ENCODE peak calls at places on chromosomes 7 and 10, in eight cellular contexts. P is K562, S is GM23338, Z is GM12878, Y is HCT116, K is HepG2, G is upper lobe of left lung, J is Panc1. A is an unnamed sample.

GRCh38 chr10:3009341-3009740 is 58.0 kb upstream of the PFKP start:
- ATAC-seq in P (no peak), S (no peak), Z (no peak), Y (no peak), K (no peak), G (no peak), J (no peak), A (no peak)

GRCh38 chr10:90269699-90270098 is 568.3 kb downstream of the KIF20B start:
- ATAC-seq in P (no peak), S (no peak), Z (peak; percentile 62), Y (no peak), K (no peak), G (no peak), J (no peak), A (no peak)

GRCh38 chr7:106215868-106216516 is 68.8 kb downstream of the NAMPT start:
- ATAC-seq in P (no peak), S (no peak), Z (no peak), Y (peak; percentile 33), K (no peak), G (no peak), J (peak; percentile 14), A (no peak)

GRCh38 chr7:126460664-126461063 is 792.1 kb downstream of the GRM8 start:
- ATAC-seq in P (no peak), S (no peak), Z (no peak), Y (no peak), K (no peak), G (no peak), J (no peak), A (no peak)

GRCh38 chr7:7868245-7868899 is 100.2 kb upstream of the GLCCI1 start:
- ATAC-seq in P (peak; percentile 53), S (no peak), Z (peak; percentile 56), Y (no peak), K (no peak), G (no peak), J (no peak), A (no peak)

GRCh38 chr10:4646546-4646945 is 179.5 kb upstream of the AKR1E2 start:
- ATAC-seq in P (no peak), S (no peak), Z (no peak), Y (no peak), K (no peak), G (no peak), J (no peak), A (no peak)

GRCh38 chr10:154348-154747 is 19.1 kb downstream of the ZMYND11 start:
- ATAC-seq in P (no peak), S (no peak), Z (no peak), Y (no peak), K (no peak), G (no peak), J (no peak), A (no peak)

GRCh38 chr10:32461203-32461602 is 15.3 kb downstream of the CCDC7 start:
- ATAC-seq in P (no peak), S (no peak), Z (peak; percentile 20), Y (no peak), K (no peak), G (no peak), J (no peak), A (no peak)

GRCh38 chr7:142460402-142461117 is 202.7 kb upstream of the PRSS58 start:
- ATAC-seq in P (no peak), S (no peak), Z (no peak), Y (no peak), K (no peak), G (no peak), J (no peak), A (no peak)

GRCh38 chr7:8152489-8153192 is 109.3 kb downstream of the ICA1 start:
- ATAC-seq in P (no peak), S (no peak), Z (no peak), Y (no peak), K (no peak), G (peak; percentile 81), J (no peak), A (peak; percentile 43)

GRCh38 chr7:54559401-54559800 is 17.2 kb downstream of the VSTM2A start:
- ATAC-seq in P (no peak), S (no peak), Z (no peak), Y (no peak), K (no peak), G (no peak), J (no peak), A (no peak)

GRCh38 chr10:2556883-2557282 is 510.5 kb upstream of the PFKP start:
- ATAC-seq in P (no peak), S (no peak), Z (no peak), Y (no peak), K (no peak), G (no peak), J (no peak), A (no peak)

GRCh38 chr10:72328829-72329204 is 25.9 kb downstream of the DNAJB12 start:
- ATAC-seq in P (peak; percentile 16), S (no peak), Z (peak; percentile 3), Y (no peak), K (peak; percentile 3), G (no peak), J (peak; percentile 13), A (no peak)

GRCh38 chr10:72330059-72330426 is 24.7 kb downstream of the DNAJB12 start:
- ATAC-seq in P (no peak), S (no peak), Z (no peak), Y (no peak), K (no peak), G (no peak), J (no peak), A (no peak)

GRCh38 chr10:72328045-72328828 is 26.5 kb downstream of the DNAJB12 start:
- ATAC-seq in P (peak; percentile 89), S (peak; percentile 62), Z (no peak), Y (peak; percentile 57), K (peak; percentile 72), G (peak; percentile 13), J (peak; percentile 88), A (peak; percentile 58)

GRCh38 chr10:72331575-72332422 is 22.9 kb downstream of the DNAJB12 start:
- ATAC-seq in P (no peak), S (peak; percentile 79), Z (peak; percentile 80), Y (peak; percentile 92), K (peak; percentile 82), G (peak; percentile 91), J (peak; percentile 63), A (peak; percentile 57)

DNA sequence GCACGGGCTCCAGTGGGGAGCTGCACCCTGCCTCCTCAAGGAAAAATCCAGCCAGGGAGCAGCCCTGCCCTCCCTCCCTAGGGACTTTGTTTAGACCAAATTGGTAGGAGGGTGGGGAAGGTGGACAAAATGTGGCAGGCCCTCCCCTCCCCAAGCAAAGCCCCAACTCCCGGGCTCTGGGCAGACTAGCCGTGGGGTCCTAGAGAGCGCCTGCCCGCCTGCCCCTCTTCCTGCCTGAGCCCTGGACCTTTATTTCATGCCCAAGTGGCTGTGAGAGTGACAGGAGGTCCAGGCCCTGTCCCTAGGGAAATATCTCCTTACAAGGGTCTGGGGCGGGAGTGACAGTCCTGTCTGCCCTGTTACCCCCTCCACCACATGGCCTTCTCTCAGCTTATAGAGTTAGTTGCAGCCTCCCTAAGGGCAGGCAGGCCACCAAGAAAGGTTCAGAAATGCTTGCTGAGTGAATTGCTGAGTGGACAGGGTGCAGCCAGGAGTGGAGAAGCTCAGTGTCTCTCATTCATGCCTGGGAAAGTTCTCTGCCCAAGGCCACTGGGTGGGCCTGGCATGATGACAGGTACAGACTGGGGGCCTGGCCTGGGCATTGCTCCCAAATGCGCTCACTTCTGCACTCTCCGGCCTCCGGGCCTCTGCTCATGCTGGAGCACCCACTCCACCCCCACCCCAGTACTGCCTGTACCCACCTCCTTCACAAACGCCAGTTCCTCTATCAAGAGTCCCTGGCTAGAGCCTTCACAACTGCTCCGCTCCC is 25.2 kb downstream of the DNAJB12 start:
- ATAC-seq in P (no peak), S (no peak), Z (no peak), Y (no peak), K (no peak), G (no peak), J (no peak), A (no peak)
- TF ChIP-seq POLR2AphosphoS5 in P (no peak), S (no peak), Z (no peak), Y (peak; percentile 33), K (no peak), G (no peak), J (no peak), A (no peak)

GRCh38 chr7:116218051-116218645 is 7.8 kb downstream of the TES start:
- ATAC-seq in P (peak; percentile 73), S (no peak), Z (no peak), Y (peak; percentile 91), K (no peak), G (no peak), J (peak; percentile 90), A (no peak)
- TF ChIP-seq POLR2AphosphoS5 in P (peak; percentile 85), S (no peak), Z (no peak), Y (peak; percentile 56), K (no peak), G (no peak), J (peak; percentile 80), A (no peak)

DNA sequence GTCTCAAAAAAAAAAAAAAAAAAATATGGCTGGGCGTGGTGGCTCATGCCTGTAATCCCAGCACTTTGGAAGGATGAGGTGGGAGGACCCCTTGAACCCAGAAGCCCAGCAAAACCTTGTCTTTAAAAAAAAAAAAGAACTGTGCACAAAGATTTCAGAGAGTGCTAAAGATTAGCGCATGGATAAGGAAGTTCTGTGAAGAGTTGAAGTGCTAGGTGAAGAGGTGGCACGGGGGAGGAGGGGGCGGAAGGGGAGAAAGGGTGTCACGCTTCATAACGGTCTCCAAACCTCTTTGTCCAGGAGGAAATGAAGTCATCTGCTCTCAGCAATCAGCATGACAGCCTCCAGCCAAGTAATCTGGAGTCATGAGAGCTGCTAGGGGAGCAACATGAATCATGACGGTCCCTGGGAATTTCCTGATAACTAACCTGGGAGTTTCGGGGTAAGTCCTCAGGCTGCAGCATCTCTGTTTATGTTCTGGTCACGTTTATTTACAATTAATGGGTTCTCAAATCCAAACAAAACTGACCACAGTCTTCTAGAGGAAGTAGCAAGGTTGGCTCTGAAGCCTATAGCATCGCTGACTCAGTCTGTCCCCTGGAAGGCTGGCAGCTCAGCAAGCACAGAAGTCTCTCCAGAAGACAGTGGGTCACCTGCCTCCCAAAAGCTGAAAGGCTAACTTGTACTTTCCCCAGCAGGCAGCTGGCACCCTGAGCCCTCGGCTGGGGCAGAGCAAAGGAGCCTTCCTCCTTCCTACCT is 1.9 kb upstream of the PLAU start:
- ATAC-seq in P (peak; percentile 66), S (no peak), Z (peak; percentile 70), Y (no peak), K (no peak), G (peak; percentile 24), J (peak; percentile 58), A (no peak)
- TF ChIP-seq POLR2AphosphoS5 in P (no peak), S (no peak), Z (no peak), Y (peak; percentile 66), K (no peak), G (peak; percentile 56), J (peak; percentile 61), A (peak; percentile 11)

GRCh38 chr7:151231964-151232271 is 365 bp upstream of the CHPF2 start:
- ATAC-seq in P (no peak), S (no peak), Z (no peak), Y (peak; percentile 1), K (no peak), G (no peak), J (peak; percentile 3), A (no peak)

GRCh38 chr7:151232272-151233110 is at the start of gene CHPF2:
- ATAC-seq in P (peak; percentile 97), S (peak; percentile 91), Z (peak; percentile 97), Y (peak; percentile 94), K (peak; percentile 96), G (peak; percentile 95), J (peak; percentile 98), A (peak; percentile 97)

GRCh38 chr7:151235091-151235787 is 3.0 kb downstream of the CHPF2 start:
- ATAC-seq in P (no peak), S (no peak), Z (no peak), Y (no peak), K (no peak), G (no peak), J (no peak), A (no peak)

GRCh38 chr7:151233804-151234203 is 1.5 kb downstream of the CHPF2 start:
- ATAC-seq in P (no peak), S (no peak), Z (no peak), Y (no peak), K (no peak), G (no peak), J (no peak), A (no peak)

GRCh38 chr7:151233111-151233701 is 923 bp downstream of the CHPF2 start:
- ATAC-seq in P (peak; percentile 65), S (peak; percentile 47), Z (peak; percentile 77), Y (peak; percentile 52), K (peak; percentile 71), G (peak; percentile 64), J (peak; percentile 52), A (peak; percentile 28)
- TF ChIP-seq POLR2AphosphoS5 in P (peak; percentile 29), S (no peak), Z (no peak), Y (no peak), K (no peak), G (peak; percentile 56), J (no peak), A (no peak)

A was measured in gastroesophageal sphincter.